ENCODE peak calls at places on chromosomes 12 and 14, in seven cellular contexts. I is amniotic stem cell; L is cardiac fibroblast; G is substantia nigra; F is T-cell; C is ascending aorta; S is stimulated activated CD8-positive, alpha-beta memory T cell treated with anti-CD3 and anti-CD28 coated beads, Interleukin-4, amount 100 ng/mL, for 24 hours. V is an unnamed sample.

GRCh38 chr12:46214668-46215429 is 54.0 kb downstream of the SLC38A1 start:
- DNase-seq in S (peak), F (peak), G (no peak), L (no peak), I (no peak), C (peak), V (no peak)

GRCh38 chr12:94596596-94596995 is 53.8 kb downstream of the TMCC3 start:
- DNase-seq in S (no peak), G (no peak), C (no peak), F (no peak), L (no peak), I (no peak), V (no peak)

GRCh38 chr14:104570869-104571635 is 8.5 kb upstream of the C14orf180 start:
- DNase-seq in F (no peak), C (no peak), L (no peak), S (no peak), G (no peak), I (no peak), V (no peak)

GRCh38 chr12:23771230-23771949 is 178.1 kb downstream of the SOX5 start:
- DNase-seq in F (no peak), G (peak), C (peak), L (peak), S (no peak), I (no peak), V (no peak)

GRCh38 chr12:2255301-2255700 is 202.5 kb downstream of the CACNA1C start:
- DNase-seq in F (no peak), S (no peak), L (no peak), I (no peak), G (no peak), C (no peak), V (no peak)

GRCh38 chr12:2354151-2354991 is 301.6 kb downstream of the CACNA1C start:
- DNase-seq in I (no peak), G (no peak), F (no peak), L (no peak), S (no peak), C (no peak), V (no peak)

GRCh38 chr12:1594045-1594294 is 411 bp downstream of the FBXL14 start:
- DNase-seq in G (no peak), L (peak), C (no peak), F (no peak), I (no peak), S (peak), V (peak)

GRCh38 chr14:59262717-59263469 is 74.4 kb downstream of the DAAM1 start:
- DNase-seq in G (no peak), S (no peak), I (no peak), F (no peak), C (no peak), L (no peak), V (no peak)

GRCh38 chr12:132284071-132284492 is 45.3 kb downstream of the GALNT9 start:
- DNase-seq in L (peak), G (no peak), F (no peak), C (no peak), I (no peak), S (no peak), V (peak)

GRCh38 chr14:55053018-55053417 is 1.6 kb downstream of the MAPK1IP1L start:
- DNase-seq in I (no peak), S (no peak), F (no peak), L (no peak), C (no peak), G (no peak), V (no peak)

GRCh38 chr12:11773889-11774677 is 124.6 kb downstream of the ETV6 start:
- DNase-seq in I (no peak), C (no peak), F (no peak), S (no peak), G (no peak), L (no peak), V (no peak)

GRCh38 chr12:102769323-102769916 is 147.6 kb downstream of the PAH start:
- DNase-seq in L (peak), G (peak), I (peak), C (no peak), F (peak), S (peak), V (peak)

GRCh38 chr12:60279224-60279623 is 683.4 kb downstream of the SLC16A7 start:
- DNase-seq in L (peak), G (no peak), S (no peak), I (peak), C (no peak), F (no peak), V (peak)

GRCh38 chr14:92768795-92769194 is 20.4 kb upstream of the LGMN start:
- DNase-seq in C (no peak), I (no peak), G (no peak), F (no peak), L (no peak), S (no peak), V (no peak)

GRCh38 chr14:77025744-77026165 is 2.8 kb downstream of the IRF2BPL start:
- DNase-seq in I (no peak), F (no peak), C (no peak), L (no peak), G (no peak), S (no peak), V (no peak)

GRCh38 chr12:14828896-14829295 is 14.4 kb downstream of the ART4 start:
- DNase-seq in L (no peak), G (no peak), F (no peak), C (no peak), I (no peak), S (no peak), V (peak)

GRCh38 chr12:41142376-41142775 is 45.7 kb upstream of the PDZRN4 start:
- DNase-seq in I (no peak), S (no peak), G (no peak), C (no peak), F (no peak), L (no peak), V (no peak)

GRCh38 chr12:31323466-31324115 is 2.4 kb downstream of the SINHCAF start:
- DNase-seq in G (no peak), C (peak), F (no peak), I (no peak), S (peak), L (peak), V (no peak)

GRCh38 chr12:4858385-4858784 is 51.3 kb upstream of the KCNA1 start:
- DNase-seq in C (no peak), S (no peak), G (peak), L (no peak), F (no peak), I (no peak), V (no peak)

GRCh38 chr12:124390442-124391116 is 95.7 kb downstream of the RFLNA start:
- DNase-seq in G (no peak), L (peak), F (no peak), C (no peak), I (peak), S (no peak), V (peak)

GRCh38 chr14:36057452-36058142 is 118.9 kb downstream of the PTCSC3 start:
- DNase-seq in S (no peak), I (no peak), C (no peak), G (no peak), F (no peak), L (no peak), V (no peak)

GRCh38 chr14:92945959-92946846 is 23.3 kb downstream of the CHGA start:
- DNase-seq in S (no peak), C (no peak), G (no peak), L (peak), I (no peak), F (no peak), V (no peak)

GRCh38 chr14:95359974-95360826 is 40.5 kb upstream of the CLMN start:
- DNase-seq in L (peak), F (no peak), G (peak), S (no peak), C (no peak), I (no peak), V (no peak)

GRCh38 chr12:102990419-102990818 is 32.9 kb downstream of the ASCL1 start:
- DNase-seq in I (no peak), C (no peak), S (no peak), L (no peak), G (no peak), F (no peak), V (no peak)

GRCh38 chr14:98708555-98708954 is 563.4 kb downstream of the BCL11B start:
- DNase-seq in F (no peak), S (no peak), L (no peak), G (no peak), I (no peak), C (no peak), V (no peak)

GRCh38 chr12:115199831-115200230 is 515.9 kb upstream of the TBX3 start:
- DNase-seq in S (no peak), L (peak), C (no peak), I (no peak), F (no peak), G (no peak), V (peak)

GRCh38 chr12:131894981-131895639 is 688 bp downstream of the ULK1 start:
- DNase-seq in S (no peak), F (no peak), L (no peak), C (no peak), I (no peak), G (no peak), V (no peak)

GRCh38 chr12:9391751-9392240 is 183.6 kb upstream of the PZP start:
- DNase-seq in I (no peak), F (no peak), S (no peak), G (no peak), L (no peak), C (no peak), V (no peak)

GRCh38 chr14:64190974-64191502 is 103.1 kb downstream of the ESR2 start:
- DNase-seq in C (no peak), G (no peak), F (no peak), I (no peak), L (no peak), S (no peak), V (no peak)

GRCh38 chr12:113271853-113272561 is 50.7 kb downstream of the TPCN1 start:
- DNase-seq in S (no peak), F (no peak), C (peak), I (peak), L (peak), G (peak), V (peak)

V was measured in GM03348.